ENCODE peak calls at places on chromosomes 12 and 14, in eight cellular contexts. T, S, M, Y, E, R, V and P are unnamed samples.

GRCh38 chr12:3753549-3754284 is 808 bp upstream of the CRACR2A start:
- ATAC-seq in T (no peak), S (no peak), M (no peak), Y (peak; percentile 65), E (no peak), R (peak; percentile 54), V (peak; percentile 30), P (peak; percentile 62)

GRCh38 chr12:123973552-123974341 is 732 bp downstream of the ZNF664 start:
- ATAC-seq in T (peak; percentile 6), S (no peak), M (peak; percentile 50), Y (peak; percentile 4), E (no peak), R (peak; percentile 3), V (peak; percentile 4), P (no peak)

GRCh38 chr14:97290977-97291376 is 493.8 kb downstream of the VRK1 start:
- ATAC-seq in T (no peak), S (no peak), M (no peak), Y (no peak), E (no peak), R (no peak), V (no peak), P (no peak)

GRCh38 chr14:39641224-39641623 is 209.0 kb upstream of the FBXO33 start:
- ATAC-seq in T (peak; percentile 85), S (no peak), M (no peak), Y (no peak), E (peak; percentile 79), R (no peak), V (no peak), P (no peak)

GRCh38 chr12:4383304-4383865 is 3.9 kb upstream of the FGF23 start:
- ATAC-seq in T (no peak), S (peak; percentile 85), M (peak; percentile 95), Y (no peak), E (no peak), R (no peak), V (peak; percentile 28), P (no peak)

GRCh38 chr14:75648066-75648838 is 12.4 kb downstream of the ERG28 start:
- ATAC-seq in T (no peak), S (no peak), M (no peak), Y (peak; percentile 88), E (no peak), R (peak; percentile 94), V (no peak), P (peak; percentile 71)

GRCh38 chr12:109678732-109679131 is 34.9 kb upstream of the FAM222A start:
- ATAC-seq in T (no peak), S (no peak), M (no peak), Y (no peak), E (no peak), R (no peak), V (peak; percentile 56), P (no peak)

GRCh38 chr12:47686645-47687240 is 19.1 kb downstream of the RPAP3 start:
- ATAC-seq in T (peak; percentile 68), S (no peak), M (peak; percentile 83), Y (peak; percentile 41), E (peak; percentile 55), R (no peak), V (peak; percentile 55), P (no peak)

GRCh38 chr12:26941251-26941650 is 3.0 kb downstream of the FGFR1OP2 start:
- ATAC-seq in T (no peak), S (no peak), M (no peak), Y (no peak), E (no peak), R (no peak), V (no peak), P (no peak)

GRCh38 chr12:88833641-88834116 is 253.4 kb upstream of the KITLG start:
- ATAC-seq in T (no peak), S (no peak), M (no peak), Y (no peak), E (no peak), R (no peak), V (no peak), P (peak; percentile 84)

GRCh38 chr12:1769809-1770494 is 50.4 kb upstream of the LRTM2 start:
- ATAC-seq in T (no peak), S (no peak), M (no peak), Y (no peak), E (no peak), R (no peak), V (peak; percentile 32), P (no peak)

GRCh38 chr12:63068857-63069442 is 82.1 kb downstream of the AVPR1A start:
- ATAC-seq in T (no peak), S (peak; percentile 57), M (peak; percentile 80), Y (no peak), E (no peak), R (no peak), V (no peak), P (no peak)

GRCh38 chr12:3250576-3250975 is 173.4 kb downstream of the TSPAN9 start:
- ATAC-seq in T (no peak), S (no peak), M (no peak), Y (peak; percentile 57), E (no peak), R (peak; percentile 82), V (no peak), P (no peak)

GRCh38 chr12:87439990-87440827 is 589.0 kb downstream of the C12orf50 start:
- ATAC-seq in T (no peak), S (no peak), M (no peak), Y (no peak), E (no peak), R (no peak), V (peak; percentile 93), P (no peak)

GRCh38 chr12:29847246-29847645 is 63.5 kb upstream of the TMTC1 start:
- ATAC-seq in T (no peak), S (no peak), M (no peak), Y (no peak), E (no peak), R (no peak), V (no peak), P (no peak)

GRCh38 chr12:31298510-31298904 is 27.4 kb downstream of the SINHCAF start:
- ATAC-seq in T (no peak), S (no peak), M (no peak), Y (no peak), E (no peak), R (no peak), V (no peak), P (no peak)

GRCh38 chr12:82793882-82794281 is 107.2 kb downstream of the TMTC2 start:
- ATAC-seq in T (no peak), S (peak; percentile 97), M (no peak), Y (no peak), E (no peak), R (no peak), V (no peak), P (no peak)

GRCh38 chr14:71225108-71225507 is 317.8 kb downstream of the PCNX1 start:
- ATAC-seq in T (no peak), S (no peak), M (no peak), Y (no peak), E (no peak), R (no peak), V (no peak), P (no peak)

GRCh38 chr14:65867333-65867732 is 454.8 kb downstream of the FUT8 start:
- ATAC-seq in T (no peak), S (no peak), M (no peak), Y (no peak), E (no peak), R (no peak), V (no peak), P (no peak)

GRCh38 chr14:100404419-100404818 is 81.3 kb downstream of the SLC25A47 start:
- ATAC-seq in T (no peak), S (no peak), M (peak; percentile 7), Y (no peak), E (no peak), R (no peak), V (no peak), P (no peak)

GRCh38 chr12:20527396-20528154 is 159.2 kb downstream of the PDE3A start:
- ATAC-seq in T (no peak), S (no peak), M (no peak), Y (no peak), E (no peak), R (no peak), V (no peak), P (no peak)

GRCh38 chr14:60301685-60302084 is 52.7 kb downstream of the PPM1A start:
- ATAC-seq in T (no peak), S (no peak), M (no peak), Y (no peak), E (no peak), R (peak; percentile 77), V (no peak), P (no peak)

GRCh38 chr14:23884541-23884904 is 69.0 kb upstream of the DHRS4 start:
- ATAC-seq in T (no peak), S (no peak), M (no peak), Y (no peak), E (no peak), R (no peak), V (peak; percentile 41), P (no peak)

GRCh38 chr12:52208424-52209165 is 16.8 kb upstream of the KRT80 start:
- ATAC-seq in T (no peak), S (no peak), M (no peak), Y (no peak), E (no peak), R (no peak), V (no peak), P (no peak)

GRCh38 chr14:97705976-97706375 is 908.8 kb downstream of the VRK1 start:
- ATAC-seq in T (no peak), S (no peak), M (no peak), Y (no peak), E (no peak), R (no peak), V (peak; percentile 56), P (no peak)

GRCh38 chr14:104894331-104895206 is 29.5 kb downstream of the CEP170B start:
- ATAC-seq in T (no peak), S (no peak), M (no peak), Y (no peak), E (no peak), R (no peak), V (no peak), P (no peak)

GRCh38 chr14:77044776-77045569 is 16.5 kb upstream of the IRF2BPL start:
- ATAC-seq in T (no peak), S (peak; percentile 24), M (no peak), Y (peak; percentile 12), E (no peak), R (peak; percentile 5), V (peak; percentile 26), P (peak; percentile 59)

GRCh38 chr12:108060910-108061309 is 68.2 kb upstream of the WSCD2 start:
- ATAC-seq in T (no peak), S (no peak), M (no peak), Y (no peak), E (no peak), R (no peak), V (no peak), P (no peak)

GRCh38 chr12:111901182-111901581 is 59.2 kb downstream of the MAPKAPK5 start:
- ATAC-seq in T (no peak), S (no peak), M (peak; percentile 55), Y (no peak), E (no peak), R (no peak), V (no peak), P (no peak)

GRCh38 chr12:113996026-113996425 is 29.9 kb upstream of the RBM19 start:
- ATAC-seq in T (no peak), S (peak; percentile 100), M (peak; percentile 82), Y (no peak), E (no peak), R (no peak), V (no peak), P (no peak)

GRCh38 chr14:76204436-76205230 is 52.9 kb downstream of the GPATCH2L start:
- ATAC-seq in T (no peak), S (no peak), M (no peak), Y (no peak), E (no peak), R (no peak), V (no peak), P (no peak)

GRCh38 chr12:48070731-48071130 is 35.1 kb downstream of the SENP1 start:
- ATAC-seq in T (no peak), S (no peak), M (no peak), Y (no peak), E (no peak), R (no peak), V (no peak), P (no peak)

GRCh38 chr12:113259499-113259953 is 38.3 kb downstream of the TPCN1 start:
- ATAC-seq in T (no peak), S (peak; percentile 62), M (peak; percentile 80), Y (peak; percentile 96), E (no peak), R (peak; percentile 97), V (peak; percentile 92), P (peak; percentile 94)